ENCODE peak calls at places on chromosome 21, in nine cellular contexts. E is HEK293T; L is NCI-H1930; V is naive thymus-derived CD4-positive, alpha-beta T cell; M is ascending aorta; Z is GM12891; D is activated CD4-positive, alpha-beta T cell treated with anti-CD3 and anti-CD28 coated beads, Interleukin-2, amount 50 U/mL, for 4 hours; W is progenitor cell of endocrine pancreas; O is stimulated activated CD8-positive, alpha-beta memory T cell treated with anti-CD3 and anti-CD28 coated beads, Interleukin-2, amount 100 ng/mL, for 1 hour. A is an unnamed sample.

GRCh38 chr21:36699546-36700294 is 805 bp downstream of the SIM2 start:
- DNase-seq in W (no peak), L (no peak), V (no peak), O (no peak), M (no peak), D (no peak), E (no peak), Z (peak), A (peak)

GRCh38 chr21:43361127-43361492 is 65.8 kb downstream of the SIK1 start:
- DNase-seq in Z (no peak), V (peak), E (no peak), O (no peak), W (no peak), M (no peak), L (no peak), D (no peak), A (no peak)

GRCh38 chr21:26982767-26983166 is 15.9 kb upstream of the ADAMTS5 start:
- DNase-seq in Z (no peak), E (no peak), O (no peak), D (no peak), M (no peak), V (no peak), W (no peak), L (no peak), A (no peak)

GRCh38 chr21:45365608-45366241 is 39.2 kb upstream of the COL18A1 start:
- DNase-seq in Z (no peak), O (no peak), M (no peak), L (no peak), W (no peak), V (no peak), D (no peak), E (no peak), A (no peak)

GRCh38 chr21:35926003-35926541 is 134.3 kb downstream of the SETD4 start:
- DNase-seq in O (no peak), V (no peak), E (no peak), M (no peak), W (no peak), D (no peak), L (no peak), Z (no peak), A (no peak)

GRCh38 chr21:41895643-41896493 is 16.7 kb upstream of the PRDM15 start:
- DNase-seq in L (no peak), M (no peak), Z (peak), O (peak), V (peak), D (peak), E (no peak), W (no peak), A (no peak)

GRCh38 chr21:26120833-26121232 is 49.7 kb downstream of the APP start:
- DNase-seq in M (no peak), W (no peak), D (no peak), L (no peak), O (no peak), V (no peak), Z (no peak), E (no peak), A (no peak)

GRCh38 chr21:43692949-43693348 is 26.0 kb upstream of the PDXK start:
- DNase-seq in O (no peak), E (no peak), W (no peak), D (no peak), M (no peak), L (no peak), Z (no peak), V (no peak), A (no peak)

GRCh38 chr21:36113647-36114428 is 21.0 kb upstream of the CBR3 start:
- DNase-seq in O (peak), L (no peak), V (peak), D (peak), Z (no peak), E (no peak), W (no peak), M (no peak), A (no peak)

A was measured in GM13976.